ENCODE peak calls at places on chromosomes 11 and 22, in five cellular contexts. K is fibroblast of lung, Y is brain microvascular endothelial cell, Q is coronary artery, E is right cardiac atrium. A is an unnamed sample.

GRCh38 chr11:126135182-126136176 is 72.8 kb upstream of the CDON start:
- DNase-seq in K (no peak), Y (no peak), Q (no peak), E (no peak), A (peak; percentile 66)

GRCh38 chr22:40463017-40463631 is 92.7 kb downstream of the SGSM3 start:
- DNase-seq in K (no peak), Y (no peak), Q (no peak), E (no peak), A (no peak)

GRCh38 chr11:18907391-18907790 is 31.8 kb downstream of the MRGPRX1 start:
- DNase-seq in K (no peak), Y (no peak), Q (no peak), E (no peak), A (no peak)

GRCh38 chr11:85809881-85810280 is 1.1 kb downstream of the SYTL2 start:
- DNase-seq in K (no peak), Y (peak; percentile 36), Q (no peak), E (peak; percentile 46), A (no peak)

GRCh38 chr11:69950120-69950519 is 128.0 kb upstream of the ANO1 start:
- DNase-seq in K (no peak), Y (peak; percentile 25), Q (no peak), E (no peak), A (no peak)

GRCh38 chr22:38734203-38735100 is 21.3 kb downstream of the SUN2 start:
- DNase-seq in K (no peak), Y (no peak), Q (no peak), E (peak; percentile 33), A (no peak)

GRCh38 chr11:109644158-109644557 is 222.2 kb downstream of the C11orf87 start:
- DNase-seq in K (peak; percentile 4), Y (no peak), Q (no peak), E (peak; percentile 43), A (no peak)

GRCh38 chr11:134558916-134559616 is 147.0 kb upstream of the B3GAT1 start:
- DNase-seq in K (no peak), Y (no peak), Q (no peak), E (no peak), A (no peak)

GRCh38 chr22:22009661-22010060 is 27.1 kb upstream of the TOP3B start:
- DNase-seq in K (no peak), Y (no peak), Q (no peak), E (no peak), A (no peak)

GRCh38 chr11:3101921-3102640 is 44.9 kb upstream of the CARS1 start:
- DNase-seq in K (no peak), Y (no peak), Q (no peak), E (no peak), A (no peak)

GRCh38 chr22:49752598-49753091 is 75.0 kb downstream of the BRD1 start:
- DNase-seq in K (no peak), Y (no peak), Q (peak; percentile 57), E (peak; percentile 33), A (no peak)

GRCh38 chr22:26050079-26050478 is 119.2 kb upstream of the SEZ6L start:
- DNase-seq in K (no peak), Y (no peak), Q (no peak), E (no peak), A (no peak)

GRCh38 chr11:6285019-6285418 is 25.4 kb downstream of the CCKBR start:
- DNase-seq in K (no peak), Y (no peak), Q (no peak), E (peak; percentile 42), A (no peak)

GRCh38 chr11:101390539-101390938 is 193.3 kb downstream of the TRPC6 start:
- DNase-seq in K (no peak), Y (peak; percentile 9), Q (no peak), E (no peak), A (no peak)

GRCh38 chr11:13298765-13299164 is 21.2 kb downstream of the BMAL1 start:
- DNase-seq in K (no peak), Y (no peak), Q (no peak), E (no peak), A (no peak)

GRCh38 chr11:122743949-122744876 is 88.7 kb downstream of the UBASH3B start:
- DNase-seq in K (no peak), Y (no peak), Q (no peak), E (no peak), A (no peak)

GRCh38 chr22:29695129-29695926 is 24.5 kb upstream of the CABP7 start:
- DNase-seq in K (no peak), Y (no peak), Q (no peak), E (no peak), A (no peak)

GRCh38 chr22:37370306-37370979 is 56.8 kb downstream of the ELFN2 start:
- DNase-seq in K (no peak), Y (no peak), Q (peak; percentile 78), E (peak; percentile 76), A (no peak)

GRCh38 chr11:88398372-88399140 is 61.0 kb upstream of the CTSC start:
- DNase-seq in K (peak; percentile 76), Y (peak; percentile 87), Q (no peak), E (no peak), A (no peak)

GRCh38 chr11:76803811-76804600 is 20.9 kb downstream of the TSKU start:
- DNase-seq in K (peak; percentile 48), Y (no peak), Q (peak; percentile 73), E (peak; percentile 42), A (no peak)

GRCh38 chr22:42520663-42521546 is 1.3 kb upstream of the RRP7A start:
- DNase-seq in K (no peak), Y (no peak), Q (no peak), E (no peak), A (no peak)

GRCh38 chr22:22200569-22201184 is 43.9 kb upstream of the VPREB1 start:
- DNase-seq in K (no peak), Y (no peak), Q (no peak), E (no peak), A (no peak)

GRCh38 chr11:61138940-61139339 is 22.3 kb downstream of the VPS37C start:
- DNase-seq in K (peak; percentile 90), Y (peak; percentile 90), Q (no peak), E (peak; percentile 52), A (no peak)

GRCh38 chr11:31870609-31871309 is 59.6 kb upstream of the PAX6 start:
- DNase-seq in K (peak; percentile 33), Y (peak; percentile 39), Q (no peak), E (peak; percentile 57), A (no peak)

GRCh38 chr11:102419181-102419580 is 33.4 kb downstream of the TMEM123 start:
- DNase-seq in K (no peak), Y (no peak), Q (no peak), E (no peak), A (no peak)

GRCh38 chr11:117876049-117876340 is 463 bp downstream of the FXYD6 start:
- DNase-seq in K (no peak), Y (no peak), Q (no peak), E (no peak), A (no peak)

GRCh38 chr11:117874253-117874909 is 2.1 kb downstream of the FXYD6 start:
- DNase-seq in K (no peak), Y (no peak), Q (peak; percentile 64), E (no peak), A (no peak)

GRCh38 chr11:117873828-117874125 is 2.7 kb downstream of the FXYD6 start:
- DNase-seq in K (no peak), Y (no peak), Q (peak; percentile 47), E (no peak), A (no peak)

GRCh38 chr11:117875397-117876048 is 935 bp downstream of the FXYD6 start:
- DNase-seq in K (no peak), Y (no peak), Q (peak; percentile 72), E (peak; percentile 67), A (no peak)

DNA sequence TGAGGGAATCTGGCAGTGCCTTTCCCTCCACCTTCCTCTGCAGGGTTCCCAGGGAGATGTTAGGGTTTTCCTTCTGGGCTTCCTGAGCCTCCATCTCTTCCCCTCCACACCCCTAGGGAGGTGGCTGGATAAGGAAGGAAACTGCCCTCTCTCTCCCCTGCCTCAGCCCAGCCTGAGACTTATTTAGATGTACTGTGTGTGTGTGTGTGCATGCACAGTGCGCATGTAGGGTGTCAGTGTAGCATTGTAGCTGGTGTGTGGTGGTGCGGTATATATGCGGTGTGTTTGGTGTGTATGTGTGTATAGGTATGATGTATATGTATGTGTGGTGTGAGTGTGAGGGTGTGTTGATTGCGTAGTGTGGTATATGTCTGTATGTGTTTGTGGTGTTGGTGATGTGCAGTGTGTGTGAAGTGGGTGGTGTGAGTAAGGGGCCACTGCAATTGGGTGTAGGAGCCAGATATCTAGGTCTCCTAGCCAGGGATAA is 1.5 kb downstream of the FXYD6 start:
- DNase-seq in K (no peak), Y (no peak), Q (peak; percentile 56), E (no peak), A (no peak)
- H3K4me3 ChIP-seq in K (no peak overlapping the region), Y (no peak overlapping the region), Q (peak overlapping the region; percentile 74), E (no peak overlapping the region), A (no peak overlapping the region)

GRCh38 chr11:35608502-35608901 is 9.8 kb upstream of the FJX1 start:
- DNase-seq in K (no peak), Y (no peak), Q (no peak), E (no peak), A (no peak)
- H3K4me3 ChIP-seq in K (no peak overlapping the region), Y (no peak overlapping the region), Q (no peak overlapping the region), E (no peak overlapping the region), A (no peak overlapping the region)

GRCh38 chr11:94473177-94473799 is 20.4 kb downstream of the MRE11 start:
- DNase-seq in K (peak; percentile 87), Y (peak; percentile 11), Q (no peak), E (no peak), A (no peak)
- H3K4me3 ChIP-seq in K (no peak overlapping the region), Y (no peak overlapping the region), Q (no peak overlapping the region), E (no peak overlapping the region), A (no peak overlapping the region)

GRCh38 chr11:78082146-78082545 is 2.5 kb upstream of the NDUFC2 start:
- DNase-seq in K (no peak), Y (no peak), Q (no peak), E (no peak), A (no peak)
- H3K4me3 ChIP-seq in K (no peak overlapping the region), Y (no peak overlapping the region), Q (no peak overlapping the region), E (no peak overlapping the region), A (no peak overlapping the region)

GRCh38 chr11:1310315-1310687 is 869 bp upstream of the TOLLIP start:
- DNase-seq in K (no peak), Y (no peak), Q (no peak), E (no peak), A (no peak)

GRCh38 chr11:1308745-1309497 is 511 bp downstream of the TOLLIP start:
- DNase-seq in K (peak; percentile 35), Y (no peak), Q (no peak), E (no peak), A (no peak)

GRCh38 chr11:1307998-1308744 is 1.3 kb downstream of the TOLLIP start:
- DNase-seq in K (peak; percentile 15), Y (no peak), Q (no peak), E (no peak), A (no peak)

GRCh38 chr11:1309498-1310314 is at the start of gene TOLLIP:
- DNase-seq in K (peak; percentile 79), Y (peak; percentile 84), Q (peak; percentile 96), E (peak; percentile 99), A (peak; percentile 32)

GRCh38 chr11:1310772-1311468 is 1.5 kb upstream of the TOLLIP start:
- DNase-seq in K (no peak), Y (no peak), Q (no peak), E (no peak), A (no peak)
- H3K4me3 ChIP-seq in K (no peak overlapping the region), Y (no peak overlapping the region), Q (no peak overlapping the region), E (peak overlapping the region; percentile 58), A (no peak overlapping the region)

GRCh38 chr11:67117176-67117575 is 1.9 kb upstream of the KDM2A start:
- DNase-seq in K (no peak), Y (no peak), Q (no peak), E (no peak), A (no peak)
- H3K4me3 ChIP-seq in K (no peak overlapping the region), Y (no peak overlapping the region), Q (no peak overlapping the region), E (no peak overlapping the region), A (no peak overlapping the region)